ENCODE peak calls at places on chromosomes 2 and 18, in ten cellular contexts. T is AG04449; S is PC-9; Y is T-helper 2 cell; M is body of pancreas; R is endothelial cell of umbilical vein; Z is hypothalamus; P is activated T-helper 1 cell treated with anti-CD3 and anti-CD28 coated beads, Interleukin-12 subunit alpha, Interleukin-12 subunit beta, Interleukin-2, Interleukin-4 antibody, amounts not matched to agents 30 ng/mL and 10 ng/mL and 1 ng/mL, durations not matched to agents 14 hours and 24 hours and 36 hours; E is DMS53; H is ELF-1. I is an unnamed sample.

GRCh38 chr18:66826211-66826610 is 222.3 kb upstream of the CDH19 start:
- DNase-seq in T (no peak), S (no peak), Y (no peak), M (no peak), R (peak; percentile 54), Z (no peak), P (no peak), E (no peak), H (no peak), I (no peak)

GRCh38 chr2:142805244-142805643 is 72.2 kb upstream of the KYNU start:
- DNase-seq in T (no peak), S (no peak), Y (no peak), M (no peak), R (no peak), Z (no peak), P (no peak), E (no peak), H (no peak), I (no peak)

GRCh38 chr2:207448006-207448405 is 81.8 kb upstream of the CREB1 start:
- DNase-seq in T (no peak), S (no peak), Y (no peak), M (no peak), R (no peak), Z (no peak), P (no peak), E (no peak), H (no peak), I (no peak)

GRCh38 chr2:56801770-56802169 is 618.0 kb downstream of the CCDC85A start:
- DNase-seq in T (peak; percentile 34), S (no peak), Y (no peak), M (no peak), R (no peak), Z (no peak), P (no peak), E (no peak), H (no peak), I (no peak)

GRCh38 chr2:273338-273737 is 8.6 kb downstream of the ACP1 start:
- DNase-seq in T (no peak), S (no peak), Y (no peak), M (no peak), R (no peak), Z (no peak), P (no peak), E (peak; percentile 7), H (no peak), I (no peak)

GRCh38 chr2:67215214-67215613 is 181.9 kb upstream of the ETAA1 start:
- DNase-seq in T (peak; percentile 14), S (no peak), Y (no peak), M (peak; percentile 89), R (peak; percentile 77), Z (no peak), P (no peak), E (peak; percentile 89), H (peak; percentile 84), I (no peak)

GRCh38 chr2:42858140-42859005 is 66.0 kb upstream of the HAAO start:
- DNase-seq in T (no peak), S (no peak), Y (no peak), M (no peak), R (no peak), Z (no peak), P (no peak), E (no peak), H (no peak), I (no peak)

GRCh38 chr2:41782306-41783158 is 265.3 kb upstream of the PKDCC start:
- DNase-seq in T (no peak), S (peak; percentile 24), Y (no peak), M (peak; percentile 12), R (peak; percentile 60), Z (no peak), P (peak; percentile 4), E (peak; percentile 50), H (no peak), I (no peak)

GRCh38 chr2:224909885-224910517 is 132.3 kb downstream of the DOCK10 start:
- DNase-seq in T (peak; percentile 68), S (no peak), Y (no peak), M (peak; percentile 63), R (peak; percentile 49), Z (no peak), P (no peak), E (peak; percentile 31), H (no peak), I (peak; percentile 46)

GRCh38 chr18:37346048-37346447 is 219.6 kb downstream of the CELF4 start:
- DNase-seq in T (no peak), S (no peak), Y (no peak), M (no peak), R (no peak), Z (no peak), P (no peak), E (no peak), H (no peak), I (no peak)

I was measured in prostate gland.